ENCODE peak calls at places on chromosomes 2 and 18, in seven cellular contexts. W, T, N, A, K, Y and B are unnamed samples.

GRCh38 chr2:116952254-116952653 is 862.2 kb upstream of the DDX18 start:
- DNase-seq in K (no peak), N (no peak), T (no peak), W (peak), A (no peak), Y (peak), B (no peak)

GRCh38 chr18:47911877-47912276 is 18.6 kb downstream of the SMAD2 start:
- DNase-seq in Y (no peak), N (no peak), K (no peak), A (no peak), T (no peak), W (no peak), B (no peak)

GRCh38 chr18:55001625-55002024 is 42.4 kb upstream of the CCDC68 start:
- DNase-seq in Y (no peak), A (no peak), W (peak), N (no peak), K (no peak), T (no peak), B (no peak)

GRCh38 chr2:223019987-223020717 is 31.8 kb upstream of the KCNE4 start:
- DNase-seq in K (no peak), T (no peak), N (no peak), Y (no peak), W (no peak), A (no peak), B (no peak)

GRCh38 chr2:173187911-173188788 is 112.5 kb downstream of the MAP3K20 start:
- DNase-seq in Y (no peak), A (no peak), K (peak), T (no peak), W (peak), N (peak), B (no peak)

GRCh38 chr2:74864728-74865722 is 31.1 kb downstream of the HK2 start:
- DNase-seq in A (no peak), T (no peak), Y (no peak), W (peak), N (no peak), K (peak), B (no peak)

GRCh38 chr18:10564975-10565773 is 39.3 kb downstream of the NAPG start:
- DNase-seq in A (no peak), K (no peak), W (no peak), N (no peak), Y (no peak), T (no peak), B (no peak)

GRCh38 chr2:159073256-159073655 is 104.8 kb downstream of the TANC1 start:
- DNase-seq in Y (no peak), K (peak), N (peak), A (no peak), T (no peak), W (no peak), B (no peak)

GRCh38 chr2:162009543-162009942 is 64.5 kb downstream of the DPP4 start:
- DNase-seq in K (no peak), N (no peak), A (no peak), Y (no peak), W (no peak), T (no peak), B (no peak)

GRCh38 chr18:24731981-24732380 is 271.5 kb downstream of the HRH4 start:
- DNase-seq in K (no peak), Y (no peak), W (no peak), A (no peak), T (no peak), N (no peak), B (no peak)

GRCh38 chr18:22250591-22250996 is 81.2 kb downstream of the GATA6 start:
- DNase-seq in W (peak), T (no peak), Y (peak), K (peak), N (peak), A (no peak), B (no peak)

GRCh38 chr2:182715121-182715895 is 749 bp upstream of the DNAJC10 start:
- DNase-seq in T (no peak), W (no peak), Y (no peak), N (peak), K (peak), A (no peak), B (peak)

GRCh38 chr18:77065221-77065981 is 67.2 kb downstream of the MBP start:
- DNase-seq in Y (no peak), T (peak), A (no peak), N (peak), W (peak), K (peak), B (no peak)

GRCh38 chr2:210519594-210519993 is 36.8 kb upstream of the CPS1 start:
- DNase-seq in T (no peak), A (no peak), N (no peak), Y (no peak), W (no peak), K (no peak), B (no peak)

GRCh38 chr18:49161627-49162026 is 210.9 kb upstream of the SMAD7 start:
- DNase-seq in T (peak), Y (no peak), A (no peak), N (peak), W (no peak), K (peak), B (peak)

GRCh38 chr2:227921648-227922047 is 50.2 kb downstream of the DAW1 start:
- DNase-seq in N (no peak), W (no peak), Y (peak), K (no peak), A (no peak), T (no peak), B (no peak)

GRCh38 chr2:33477473-33478468 is 1.3 kb downstream of the RASGRP3 start:
- DNase-seq in A (no peak), K (no peak), W (peak), N (no peak), Y (peak), T (no peak), B (peak)

GRCh38 chr2:2256011-2256410 is 75.1 kb downstream of the MYT1L start:
- DNase-seq in K (no peak), T (no peak), Y (no peak), A (no peak), W (no peak), N (no peak), B (no peak)

GRCh38 chr2:27489118-27489497 is 435 bp downstream of the IFT172 start:
- DNase-seq in A (no peak), Y (peak), N (peak), W (peak), K (peak), T (no peak), B (no peak)

GRCh38 chr2:20635096-20635475 is 15.8 kb downstream of the HS1BP3 start:
- DNase-seq in T (no peak), N (no peak), K (no peak), A (no peak), W (peak), Y (peak), B (no peak)

GRCh38 chr2:113178891-113179290 is 5.1 kb downstream of the PSD4 start:
- DNase-seq in A (no peak), Y (no peak), N (no peak), T (no peak), K (no peak), W (no peak), B (no peak)

GRCh38 chr2:109447811-109448210 is 166.0 kb downstream of the SEPTIN10 start:
- DNase-seq in K (no peak), W (no peak), T (no peak), N (no peak), Y (no peak), A (no peak), B (no peak)

GRCh38 chr2:151338115-151338514 is 19.3 kb upstream of the TNFAIP6 start:
- DNase-seq in Y (no peak), W (no peak), K (peak), T (no peak), N (no peak), A (no peak), B (no peak)

GRCh38 chr2:86037141-86037794 is 68.4 kb downstream of the POLR1A start:
- DNase-seq in K (peak), Y (peak), W (no peak), T (peak), N (peak), A (no peak), B (no peak)
- TF ChIP-seq CTCF in K (no peak), Y (no peak), W (no peak), T (no peak), N (no peak), A (no peak), B (no peak)

DNA sequence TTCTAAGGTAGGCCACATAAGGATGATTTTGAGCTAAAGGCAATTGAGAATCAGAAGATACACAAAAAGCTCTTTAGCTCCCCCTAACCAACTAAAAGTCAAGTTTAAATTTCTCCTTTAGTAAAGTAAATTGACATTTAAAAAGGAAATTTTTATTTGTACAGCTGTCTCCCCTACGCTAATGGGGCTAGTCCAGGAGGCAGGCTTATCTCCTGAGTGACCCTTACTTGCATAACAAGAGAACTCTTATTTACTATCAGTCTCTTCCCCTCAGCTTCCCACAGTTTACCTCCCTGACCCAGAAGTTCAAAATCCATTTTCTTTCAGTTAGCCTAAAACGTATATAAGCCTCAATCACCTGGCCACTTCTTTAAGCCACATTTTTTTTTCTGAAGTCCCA is 1002.8 kb upstream of the NRXN1 start:
- DNase-seq in A (no peak), N (peak), Y (no peak), W (no peak), K (peak), T (no peak), B (no peak)
- TF ChIP-seq CTCF in A (no peak), N (peak), Y (no peak), W (no peak), K (peak), T (no peak), B (no peak)

GRCh38 chr2:55431982-55432627 is 12.4 kb upstream of the CCDC88A start:
- DNase-seq in Y (no peak), K (peak), A (no peak), N (peak), W (no peak), T (no peak), B (peak)
- TF ChIP-seq CTCF in Y (peak), K (peak), A (no peak), N (peak), W (peak), T (peak), B (peak)

GRCh38 chr2:106847366-106847765 is 38.6 kb downstream of the ST6GAL2 start:
- DNase-seq in A (no peak), K (no peak), W (no peak), T (no peak), Y (no peak), N (no peak), B (no peak)

GRCh38 chr2:106852103-106852502 is 33.9 kb downstream of the ST6GAL2 start:
- DNase-seq in N (no peak), K (no peak), T (no peak), A (no peak), Y (no peak), W (no peak), B (no peak)

GRCh38 chr2:106851475-106851874 is 34.5 kb downstream of the ST6GAL2 start:
- DNase-seq in N (no peak), W (no peak), A (no peak), Y (no peak), T (no peak), K (no peak), B (no peak)

GRCh38 chr2:106849253-106849652 is 36.7 kb downstream of the ST6GAL2 start:
- DNase-seq in T (no peak), A (no peak), Y (no peak), W (no peak), N (no peak), K (no peak), B (no peak)

GRCh38 chr2:106851055-106851454 is 34.9 kb downstream of the ST6GAL2 start:
- DNase-seq in N (no peak), Y (no peak), T (no peak), A (no peak), W (no peak), K (no peak), B (no peak)
- TF ChIP-seq CTCF in N (no peak), Y (no peak), T (no peak), A (no peak), W (no peak), K (no peak), B (no peak)